ENCODE peak calls at places on chromosome 15, in four cellular contexts. One of them, this sample, is unnamed.

GRCh38 chr15:28960979-28961378 is 75.2 kb downstream of the APBA2 start:
- DNase-seq in HepG2: no peak
- DNase-seq in K562: no peak
- DNase-seq in HCT116: peak
- DNase-seq in this sample: peak

GRCh38 chr15:77826006-77826695 is 193.4 kb upstream of the LINGO1 start:
- DNase-seq in HepG2: no peak
- DNase-seq in HCT116: no peak
- DNase-seq in K562: no peak
- DNase-seq in this sample: no peak

GRCh38 chr15:68412218-68412617 is 19.7 kb downstream of the ITGA11 start:
- DNase-seq in K562: no peak
- DNase-seq in HCT116: no peak
- DNase-seq in HepG2: no peak
- DNase-seq in this sample: no peak

GRCh38 chr15:41051139-41051538 is 64.9 kb downstream of the INO80 start:
- DNase-seq in HCT116: no peak
- DNase-seq in K562: no peak
- DNase-seq in HepG2: no peak
- DNase-seq in this sample: no peak

GRCh38 chr15:100808691-100809090 is 70.9 kb upstream of the ALDH1A3 start:
- DNase-seq in HepG2: no peak
- DNase-seq in K562: no peak
- DNase-seq in HCT116: no peak
- DNase-seq in this sample: no peak

GRCh38 chr15:31216210-31216911 is 110.3 kb upstream of the KLF13 start:
- DNase-seq in HepG2: peak
- DNase-seq in HCT116: no peak
- DNase-seq in K562: peak
- DNase-seq in this sample: no peak

GRCh38 chr15:48222627-48223026 is 16.5 kb downstream of the SLC12A1 start:
- DNase-seq in HCT116: no peak
- DNase-seq in HepG2: no peak
- DNase-seq in K562: no peak
- DNase-seq in this sample: no peak

GRCh38 chr15:75666823-75667501 is 19.2 kb downstream of the SNX33 start:
- DNase-seq in HCT116: peak
- DNase-seq in HepG2: peak
- DNase-seq in K562: no peak
- DNase-seq in this sample: peak

GRCh38 chr15:89768071-89768500 is 8.0 kb upstream of the MESP2 start:
- DNase-seq in K562: no peak
- DNase-seq in HepG2: no peak
- DNase-seq in HCT116: no peak
- DNase-seq in this sample: no peak

GRCh38 chr15:86624261-86625036 is 544.8 kb downstream of the AGBL1 start:
- DNase-seq in K562: no peak
- DNase-seq in HepG2: peak
- DNase-seq in HCT116: no peak
- DNase-seq in this sample: peak

GRCh38 chr15:63157891-63158431 is 684 bp upstream of the RPS27L start:
- DNase-seq in HCT116: peak
- DNase-seq in HepG2: peak
- DNase-seq in K562: peak
- DNase-seq in this sample: no peak

GRCh38 chr15:61712124-61712759 is 348.0 kb downstream of the VPS13C start:
- DNase-seq in HepG2: no peak
- DNase-seq in HCT116: no peak
- DNase-seq in K562: no peak
- DNase-seq in this sample: no peak

GRCh38 chr15:56774356-56774755 is 41.0 kb upstream of the ZNF280D start:
- DNase-seq in HCT116: no peak
- DNase-seq in K562: no peak
- DNase-seq in HepG2: no peak
- DNase-seq in this sample: no peak

GRCh38 chr15:50003786-50004334 is 115.2 kb downstream of the ATP8B4 start:
- DNase-seq in HCT116: peak
- DNase-seq in K562: peak
- DNase-seq in HepG2: peak
- DNase-seq in this sample: peak

GRCh38 chr15:70469651-70470555 is 293.5 kb downstream of the UACA start:
- DNase-seq in HCT116: no peak
- DNase-seq in K562: no peak
- DNase-seq in HepG2: no peak
- DNase-seq in this sample: no peak

GRCh38 chr15:30670056-30670455 is 44.1 kb downstream of the ARHGAP11B start:
- DNase-seq in HCT116: no peak
- DNase-seq in HepG2: no peak
- DNase-seq in K562: no peak
- DNase-seq in this sample: no peak

GRCh38 chr15:77179541-77179998 is 108.7 kb upstream of the TSPAN3 start:
- DNase-seq in K562: no peak
- DNase-seq in HCT116: no peak
- DNase-seq in HepG2: no peak
- DNase-seq in this sample: no peak

GRCh38 chr15:42919308-42919707 is 1.3 kb downstream of the TTBK2 start:
- DNase-seq in K562: no peak
- DNase-seq in HepG2: no peak
- DNase-seq in HCT116: no peak
- DNase-seq in this sample: no peak
- H3K4me3 ChIP-seq in K562: peak
- H3K4me3 ChIP-seq in HepG2: peak
- H3K4me3 ChIP-seq in HCT116: peak
- H3K4me3 ChIP-seq in this sample: peak

GRCh38 chr15:65518633-65519285 is 1.3 kb upstream of the DPP8 start:
- DNase-seq in K562: no peak
- DNase-seq in HepG2: no peak
- DNase-seq in HCT116: no peak
- DNase-seq in this sample: no peak

GRCh38 chr15:65516997-65517865 is at the start of gene DPP8:
- DNase-seq in HepG2: peak
- DNase-seq in HCT116: peak
- DNase-seq in K562: peak
- DNase-seq in this sample: peak

GRCh38 chr15:65521355-65521754 is 3.9 kb upstream of the DPP8 start:
- DNase-seq in HCT116: no peak
- DNase-seq in HepG2: no peak
- DNase-seq in K562: no peak
- DNase-seq in this sample: no peak

GRCh38 chr15:65519781-65520299 is 2.4 kb upstream of the DPP8 start:
- DNase-seq in HepG2: no peak
- DNase-seq in K562: no peak
- DNase-seq in HCT116: no peak
- DNase-seq in this sample: no peak

DNA sequence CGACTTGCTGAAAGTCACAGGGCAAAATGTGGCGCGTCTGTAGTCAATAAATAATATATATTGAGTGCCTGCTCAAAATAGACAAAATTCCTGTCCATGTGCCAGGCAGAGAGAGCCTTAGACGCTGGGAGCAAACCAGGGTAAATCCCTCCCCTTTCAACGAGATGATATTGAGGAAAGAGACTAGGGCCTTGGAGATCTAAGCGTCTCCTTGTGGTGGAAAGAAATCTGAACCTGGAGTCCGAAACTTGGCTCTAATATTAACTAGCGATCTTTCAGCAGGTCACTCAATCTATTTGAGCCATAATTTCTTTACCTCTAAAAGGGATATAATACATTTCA is 348 bp upstream of the DPP8 start:
- DNase-seq in K562: no peak
- DNase-seq in HCT116: no peak
- DNase-seq in HepG2: no peak
- DNase-seq in this sample: no peak
- TF ChIP-seq TCF7L2 in K562: no peak
- TF ChIP-seq TCF7L2 in HCT116: no peak
- TF ChIP-seq TCF7L2 in HepG2: no peak
- TF ChIP-seq TCF7L2 in this sample: no peak

DNA sequence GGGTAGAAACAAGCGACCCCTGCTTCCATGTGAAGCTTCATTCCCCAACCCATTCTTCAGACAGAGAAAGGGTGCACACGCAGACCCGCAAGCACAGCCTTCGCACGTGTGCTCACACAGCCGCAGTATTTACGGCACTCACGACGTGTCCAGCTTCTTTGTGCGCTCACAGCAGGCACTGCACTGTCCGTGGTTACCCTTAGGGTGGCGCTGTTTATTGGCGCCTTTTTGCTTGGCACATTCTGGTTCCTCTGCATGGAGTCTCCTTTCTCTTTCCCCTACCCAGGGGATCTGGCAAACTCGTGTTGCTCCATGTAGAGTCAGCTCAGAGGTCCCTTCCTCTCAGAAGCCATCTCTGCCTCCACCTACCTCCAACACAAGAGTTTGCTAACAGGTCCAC is 115.1 kb downstream of the SLCO3A1 start:
- DNase-seq in HCT116: no peak
- DNase-seq in K562: no peak
- DNase-seq in HepG2: no peak
- DNase-seq in this sample: no peak
- TF ChIP-seq CTCF in HCT116: no peak
- TF ChIP-seq CTCF in K562: peak
- TF ChIP-seq CTCF in HepG2: no peak
- TF ChIP-seq CTCF in this sample: peak

GRCh38 chr15:74540761-74541493 is at the start of gene ARID3B:
- DNase-seq in K562: peak
- DNase-seq in HCT116: peak
- DNase-seq in HepG2: peak
- DNase-seq in this sample: no peak
- H3K4me3 ChIP-seq in K562: peak
- H3K4me3 ChIP-seq in HCT116: peak
- H3K4me3 ChIP-seq in HepG2: peak
- H3K4me3 ChIP-seq in this sample: peak

DNA sequence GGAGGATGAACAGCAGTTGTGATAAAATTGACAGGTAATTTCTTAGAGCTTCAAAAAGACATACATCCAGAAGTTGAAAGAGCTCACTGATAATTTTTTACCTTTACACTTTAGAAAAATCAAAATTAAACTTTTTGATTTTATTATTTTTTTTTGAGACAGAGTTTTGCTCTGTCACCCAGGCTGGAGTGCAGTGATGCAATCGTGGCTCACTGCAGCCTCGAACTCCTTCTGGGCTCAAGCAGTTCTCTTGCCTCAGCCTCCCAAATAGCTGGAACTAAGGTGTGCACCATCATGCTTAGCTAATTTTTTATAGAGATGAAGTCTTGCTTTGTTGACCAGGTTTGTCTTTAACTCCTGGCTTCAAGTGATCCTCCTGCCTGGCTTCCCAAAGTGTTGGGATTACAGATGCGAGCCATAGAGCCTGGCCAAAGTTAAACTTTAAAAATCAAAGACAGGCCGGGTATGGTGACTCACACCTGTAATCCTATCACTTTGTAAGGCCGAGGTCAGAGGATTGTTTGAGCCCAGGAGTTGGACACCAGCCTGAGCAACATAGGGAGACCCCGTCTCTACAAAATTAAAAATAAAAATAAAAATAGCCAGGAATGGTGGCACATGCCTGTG is 21.7 kb downstream of the PLA2G4F start:
- DNase-seq in HepG2: peak
- DNase-seq in K562: no peak
- DNase-seq in HCT116: no peak
- DNase-seq in this sample: no peak
- TF ChIP-seq TCF7L2 in HepG2: no peak
- TF ChIP-seq TCF7L2 in K562: no peak
- TF ChIP-seq TCF7L2 in HCT116: peak
- TF ChIP-seq TCF7L2 in this sample: no peak

DNA sequence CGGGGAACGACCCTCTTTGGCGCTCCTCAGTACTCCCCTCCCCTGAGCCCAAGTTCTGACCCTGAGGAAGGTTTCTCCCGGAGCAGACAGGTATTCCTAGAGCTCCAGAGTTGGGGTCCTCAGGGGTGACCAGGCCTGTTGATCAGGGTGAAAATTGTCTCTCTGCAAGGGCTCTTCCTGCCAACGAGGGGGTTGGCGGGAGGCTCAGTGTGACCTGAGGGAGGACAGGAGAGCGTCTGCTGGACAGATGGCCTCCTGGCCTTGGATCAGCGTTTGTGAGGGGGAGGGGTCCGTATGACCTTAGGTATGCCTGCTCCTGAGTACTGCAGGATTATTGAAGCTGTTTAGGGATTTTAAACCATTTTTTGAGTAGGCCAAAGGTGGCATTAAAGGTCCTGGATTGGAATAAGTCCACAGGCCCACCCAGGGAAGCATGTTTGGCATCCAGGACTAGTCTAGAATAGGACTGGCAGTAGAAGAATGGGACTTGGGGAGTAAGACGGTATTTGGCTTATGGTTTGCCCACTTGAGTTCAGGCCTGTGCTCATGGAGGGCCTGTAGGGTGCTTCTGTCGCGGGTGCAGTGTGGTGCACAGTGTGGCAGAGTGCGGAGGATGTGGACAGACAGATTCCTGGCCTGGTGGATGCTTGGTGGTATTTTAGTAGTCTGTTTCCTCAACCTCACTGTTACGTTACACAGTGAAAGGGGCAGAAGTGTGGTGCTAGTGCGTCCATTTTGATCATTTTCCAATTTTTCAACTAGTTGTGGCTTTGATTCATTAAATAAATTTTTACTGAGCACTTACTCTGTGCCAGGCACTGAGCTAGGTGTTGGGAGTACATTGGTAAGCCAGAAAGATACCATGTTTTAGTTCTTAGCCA is 959 bp downstream of the ZNF592 start:
- DNase-seq in K562: peak
- DNase-seq in HCT116: no peak
- DNase-seq in HepG2: peak
- DNase-seq in this sample: no peak
- TF ChIP-seq CTCF in K562: no peak
- TF ChIP-seq CTCF in HCT116: no peak
- TF ChIP-seq CTCF in HepG2: no peak
- TF ChIP-seq CTCF in this sample: no peak

GRCh38 chr15:74134387-74135027 is 4.1 kb downstream of the ISLR2 start:
- DNase-seq in HCT116: no peak
- DNase-seq in K562: no peak
- DNase-seq in HepG2: no peak
- DNase-seq in this sample: no peak

GRCh38 chr15:74137544-74137920 is 7.1 kb downstream of the ISLR2 start:
- DNase-seq in HCT116: no peak
- DNase-seq in K562: no peak
- DNase-seq in HepG2: no peak
- DNase-seq in this sample: no peak

GRCh38 chr15:74138642-74139041 is 8.3 kb downstream of the ISLR2 start:
- DNase-seq in HepG2: no peak
- DNase-seq in K562: no peak
- DNase-seq in HCT116: no peak
- DNase-seq in this sample: no peak

GRCh38 chr15:74135041-74135565 is 4.7 kb downstream of the ISLR2 start:
- DNase-seq in HCT116: no peak
- DNase-seq in K562: no peak
- DNase-seq in HepG2: no peak
- DNase-seq in this sample: no peak

GRCh38 chr15:74136584-74137543 is 6.5 kb downstream of the ISLR2 start:
- DNase-seq in HCT116: no peak
- DNase-seq in HepG2: no peak
- DNase-seq in K562: no peak
- DNase-seq in this sample: no peak
- H3K4me3 ChIP-seq in HCT116: no peak
- H3K4me3 ChIP-seq in HepG2: no peak
- H3K4me3 ChIP-seq in K562: no peak
- H3K4me3 ChIP-seq in this sample: peak

This sample was measured in Panc1.